ENCODE peak calls at places on chromosomes 4 and X, in nine cellular contexts. I is lower lobe of right lung, E is HCT116, O is SJCRH30, Y is hepatocyte, P is lung, S is suprapubic skin, F is psoas muscle, X is upper lobe of right lung. K is an unnamed sample.

GRCh38 chr4:178026999-178027398 is 584.8 kb upstream of the AGA start:
- DNase-seq in I (no peak), E (no peak), O (no peak), Y (no peak), P (no peak), S (no peak), F (no peak), X (no peak), K (no peak)

GRCh38 chr4:100016191-100016590 is 66.1 kb upstream of the H2AZ1 start:
- DNase-seq in I (no peak), E (no peak), O (peak; percentile 3), Y (no peak), P (no peak), S (no peak), F (no peak), X (no peak), K (no peak)

GRCh38 chrX:124388562-124388961 is 42.2 kb downstream of the SH2D1A start:
- DNase-seq in I (peak; percentile 42), E (peak; percentile 10), O (peak; percentile 81), Y (peak; percentile 73), P (peak; percentile 38), S (no peak), F (peak; percentile 27), X (peak; percentile 59), K (no peak)

GRCh38 chrX:77014655-77015377 is 432.4 kb upstream of the FGF16 start:
- DNase-seq in I (no peak), E (no peak), O (peak; percentile 84), Y (peak; percentile 43), P (no peak), S (no peak), F (no peak), X (no peak), K (no peak)

GRCh38 chrX:73262991-73263390 is 48.3 kb upstream of the NAP1L2 start:
- DNase-seq in I (no peak), E (peak; percentile 0), O (peak; percentile 35), Y (no peak), P (no peak), S (no peak), F (no peak), X (no peak), K (no peak)

GRCh38 chr4:149891381-149891780 is 75.7 kb upstream of the IQCM start:
- DNase-seq in I (no peak), E (no peak), O (no peak), Y (no peak), P (no peak), S (no peak), F (no peak), X (no peak), K (no peak)

GRCh38 chr4:140857111-140857510 is 100.9 kb upstream of the TBC1D9 start:
- DNase-seq in I (no peak), E (peak; percentile 10), O (no peak), Y (no peak), P (no peak), S (no peak), F (no peak), X (no peak), K (no peak)

GRCh38 chrX:74925210-74926088 is at the start of gene NEXMIF:
- DNase-seq in I (peak; percentile 46), E (no peak), O (peak; percentile 38), Y (no peak), P (peak; percentile 29), S (no peak), F (no peak), X (no peak), K (no peak)

GRCh38 chr4:151527699-151528098 is 118.7 kb downstream of the FHIP1A start:
- DNase-seq in I (no peak), E (no peak), O (no peak), Y (no peak), P (no peak), S (no peak), F (no peak), X (no peak), K (no peak)

GRCh38 chr4:151529187-151529586 is 120.2 kb downstream of the FHIP1A start:
- DNase-seq in I (no peak), E (no peak), O (no peak), Y (no peak), P (no peak), S (no peak), F (no peak), X (no peak), K (no peak)

GRCh38 chr4:151522790-151523332 is 113.9 kb downstream of the FHIP1A start:
- DNase-seq in I (no peak), E (no peak), O (no peak), Y (no peak), P (no peak), S (no peak), F (no peak), X (no peak), K (no peak)

GRCh38 chr4:151519728-151520415 is 110.9 kb downstream of the FHIP1A start:
- DNase-seq in I (no peak), E (no peak), O (no peak), Y (no peak), P (no peak), S (no peak), F (no peak), X (no peak), K (no peak)

GRCh38 chr4:151524610-151525009 is 115.6 kb downstream of the FHIP1A start:
- DNase-seq in I (no peak), E (no peak), O (no peak), Y (no peak), P (no peak), S (no peak), F (no peak), X (no peak), K (no peak)
- H3K4me1 ChIP-seq in I (no peaks in the 10 kb centered on the region), E (no peaks in the 10 kb centered on the region), O (no peaks in the 10 kb centered on the region), Y (no peaks in the 10 kb centered on the region), P (peaks cover 7% of the 10 kb centered on the region), S (peaks cover 2% of the 10 kb centered on the region), F (peaks cover 62% of the 10 kb centered on the region), X (no peaks in the 10 kb centered on the region), K (no peaks in the 10 kb centered on the region)

GRCh38 chrX:12425496-12425895 is 287.2 kb downstream of the FRMPD4 start:
- DNase-seq in I (no peak), E (no peak), O (no peak), Y (no peak), P (no peak), S (no peak), F (no peak), X (no peak), K (no peak)
- H3K4me3 ChIP-seq in I (no peak overlapping the region), E (no peak overlapping the region), O (no peak overlapping the region), Y (no peak overlapping the region), P (no peak overlapping the region), S (no peak overlapping the region), F (no peak overlapping the region), X (no peak overlapping the region), K (no peak overlapping the region)

DNA sequence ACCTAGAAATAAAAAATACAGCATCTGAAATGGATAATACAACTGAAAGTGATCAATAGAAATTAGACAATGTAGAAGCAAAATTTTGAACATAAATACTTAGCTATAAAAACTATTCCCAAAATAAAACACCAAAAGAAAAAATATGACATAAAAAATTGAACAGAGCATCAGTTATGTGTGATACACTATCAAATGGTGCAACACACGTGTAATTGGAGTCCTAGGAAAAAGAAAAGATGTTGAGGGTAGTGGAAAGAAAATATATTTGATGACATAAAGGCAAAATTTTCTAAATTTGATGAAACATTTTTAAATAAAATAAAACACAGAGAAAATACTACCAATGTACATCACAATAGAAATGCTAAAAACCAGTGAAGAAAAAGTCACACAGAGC is 63.1 kb downstream of the NPY2R start:
- DNase-seq in I (no peak), E (peak; percentile 18), O (no peak), Y (no peak), P (no peak), S (no peak), F (no peak), X (no peak), K (no peak)
- H3K27ac ChIP-seq in I (no peak overlapping the region), E (no peak overlapping the region), O (no peak overlapping the region), Y (no peak overlapping the region), P (no peak overlapping the region), S (no peak overlapping the region), F (no peak overlapping the region), X (no peak overlapping the region), K (no peak overlapping the region)

DNA sequence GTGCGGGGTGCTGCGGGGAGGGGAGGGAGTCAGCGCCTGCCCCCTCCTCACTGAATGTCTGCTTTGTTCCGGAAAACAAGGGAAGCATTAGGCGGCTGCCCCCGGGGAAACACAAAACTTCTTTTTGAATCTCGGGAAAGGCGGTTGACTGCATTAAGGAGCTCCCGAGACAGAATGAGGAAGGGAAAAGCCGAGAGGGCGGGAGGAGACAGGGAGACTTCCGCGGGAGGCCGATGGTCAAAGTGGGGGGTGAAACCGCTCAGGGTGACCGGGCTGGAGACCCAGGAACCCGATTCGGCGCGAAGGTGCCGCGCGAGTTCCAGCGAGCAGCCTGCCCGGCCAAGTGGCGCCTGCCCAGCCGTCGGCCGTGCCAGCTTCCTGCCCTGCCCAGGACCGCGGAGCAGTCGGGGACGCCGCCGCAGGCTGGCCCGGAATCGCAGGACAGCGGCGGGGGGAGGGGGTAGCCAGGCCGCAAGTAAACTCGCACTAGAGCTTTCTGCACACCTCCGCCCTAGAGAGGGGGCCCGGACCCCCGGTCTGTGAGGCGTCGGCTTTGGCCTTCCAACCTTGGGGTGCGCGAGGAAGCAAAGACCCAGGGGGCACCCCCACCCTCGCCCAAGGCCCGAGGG is 55.1 kb upstream of the BCOR start:
- DNase-seq in I (peak; percentile 71), E (no peak), O (peak; percentile 30), Y (peak; percentile 44), P (no peak), S (no peak), F (peak; percentile 67), X (peak; percentile 83), K (no peak)
- H3K4me1 ChIP-seq in I (peaks cover 27% of the 10 kb centered on the region), E (peaks cover 71% of the 10 kb centered on the region), O (peaks cover 9% of the 10 kb centered on the region), Y (peaks cover 63% of the 10 kb centered on the region), P (no peaks in the 10 kb centered on the region), S (peaks cover 48% of the 10 kb centered on the region), F (peaks cover 12% of the 10 kb centered on the region), X (peaks cover 3% of the 10 kb centered on the region), K (no peaks in the 10 kb centered on the region)

DNA sequence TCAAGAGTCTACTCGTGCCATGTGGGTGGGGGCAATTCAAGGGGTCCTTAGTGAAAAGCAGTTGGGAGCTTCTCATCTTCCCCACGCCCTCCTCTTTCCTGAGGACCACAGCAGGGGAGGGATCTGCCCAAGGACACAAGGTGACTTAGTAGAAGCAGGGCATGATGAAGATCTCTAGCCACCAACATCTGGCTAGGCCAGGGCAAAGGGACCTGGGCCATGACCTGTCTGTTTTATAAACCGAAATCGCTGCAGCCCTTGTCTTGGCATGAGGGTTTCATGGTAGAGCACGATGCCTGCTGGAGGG is 5.1 kb downstream of the G6PD start:
- DNase-seq in I (no peak), E (no peak), O (no peak), Y (no peak), P (no peak), S (no peak), F (no peak), X (no peak), K (no peak)
- H3K4me3 ChIP-seq in I (no peak overlapping the region), E (no peak overlapping the region), O (no peak overlapping the region), Y (no peak overlapping the region), P (no peak overlapping the region), S (no peak overlapping the region), F (no peak overlapping the region), X (no peak overlapping the region), K (peak overlapping the region; percentile 57)